ENCODE peak calls at places on chromosomes 2 and 18, in five cellular contexts. K, I, Y, M and L are unnamed samples.

GRCh38 chr2:180385601-180386201 is 378.6 kb upstream of the CWC22 start:
- DNase-seq in K (no peak), Y (no peak), I (no peak), M (no peak), L (no peak)

GRCh38 chr2:172288603-172289002 is 138.8 kb upstream of the ITGA6 start:
- DNase-seq in M (no peak), K (peak; percentile 24), I (no peak), Y (no peak), L (no peak)

GRCh38 chr2:45892236-45892701 is 240.8 kb downstream of the PRKCE start:
- DNase-seq in Y (no peak), K (peak; percentile 30), M (peak; percentile 74), I (no peak), L (no peak)

GRCh38 chr2:191369034-191369433 is 123.8 kb downstream of the MYO1B start:
- DNase-seq in K (peak; percentile 50), I (no peak), M (no peak), Y (no peak), L (no peak)

GRCh38 chr18:50880108-50880465 is 1.2 kb downstream of the ME2 start:
- DNase-seq in M (no peak), I (no peak), K (no peak), Y (no peak), L (no peak)

GRCh38 chr2:233007270-233007669 is 5.8 kb downstream of the NGEF start:
- DNase-seq in I (no peak), M (no peak), K (no peak), Y (no peak), L (no peak)

GRCh38 chr2:24511894-24512293 is 20.8 kb downstream of the NCOA1 start:
- DNase-seq in Y (no peak), M (no peak), I (no peak), K (no peak), L (no peak)

GRCh38 chr2:112791693-112792230 is 7.5 kb upstream of the IL1A start:
- DNase-seq in Y (no peak), M (no peak), K (no peak), I (no peak), L (no peak)

GRCh38 chr2:131055169-131056065 is 37.8 kb downstream of the FAM168B start:
- DNase-seq in M (no peak), K (no peak), I (no peak), Y (peak; percentile 5), L (peak; percentile 61)

GRCh38 chr2:240402566-240403295 is 32.7 kb upstream of the GPC1 start:
- DNase-seq in I (no peak), K (no peak), Y (no peak), M (no peak), L (no peak)

GRCh38 chr2:151138507-151138906 is 123.2 kb downstream of the RBM43 start:
- DNase-seq in Y (no peak), M (no peak), K (no peak), I (no peak), L (no peak)

GRCh38 chr18:5891361-5892215 is 3.7 kb downstream of the TMEM200C start:
- DNase-seq in Y (no peak), K (no peak), I (no peak), M (no peak), L (no peak)

GRCh38 chr18:58848685-58849084 is 16.0 kb upstream of the ZNF532 start:
- DNase-seq in I (no peak), M (no peak), Y (no peak), K (no peak), L (no peak)

GRCh38 chr18:42929857-42930256 is 185.6 kb downstream of the RIT2 start:
- DNase-seq in I (no peak), Y (no peak), M (no peak), K (peak; percentile 53), L (no peak)

GRCh38 chr2:83103602-83104001 is 1355.5 kb downstream of the SUCLG1 start:
- DNase-seq in K (no peak), Y (no peak), I (no peak), M (no peak), L (no peak)

GRCh38 chr2:240277073-240277806 is 136.8 kb upstream of the OTOS start:
- DNase-seq in M (peak; percentile 49), Y (peak; percentile 91), K (no peak), I (no peak), L (no peak)

GRCh38 chr2:96822786-96823185 is 6.7 kb downstream of the CNNM3 start:
- DNase-seq in K (no peak), Y (no peak), I (no peak), M (no peak), L (no peak)

GRCh38 chr2:154689158-154689557 is 9.3 kb upstream of the KCNJ3 start:
- DNase-seq in K (no peak), Y (no peak), I (no peak), M (no peak), L (no peak)

GRCh38 chr18:60113396-60113795 is 213.6 kb downstream of the PMAIP1 start:
- DNase-seq in K (no peak), I (no peak), Y (no peak), M (no peak), L (no peak)

GRCh38 chr18:31648458-31648857 is 35.9 kb downstream of the B4GALT6 start:
- DNase-seq in K (no peak), Y (peak; percentile 27), M (no peak), I (no peak), L (no peak)

GRCh38 chr18:31647354-31647753 is 37.0 kb downstream of the B4GALT6 start:
- DNase-seq in Y (no peak), M (no peak), I (no peak), K (no peak), L (no peak)

GRCh38 chr18:31645411-31645810 is 39.0 kb downstream of the B4GALT6 start:
- DNase-seq in Y (no peak), I (no peak), M (no peak), K (no peak), L (no peak)

GRCh38 chr18:31646332-31646822 is 38.0 kb downstream of the B4GALT6 start:
- DNase-seq in Y (no peak), M (no peak), K (no peak), I (no peak), L (no peak)

DNA sequence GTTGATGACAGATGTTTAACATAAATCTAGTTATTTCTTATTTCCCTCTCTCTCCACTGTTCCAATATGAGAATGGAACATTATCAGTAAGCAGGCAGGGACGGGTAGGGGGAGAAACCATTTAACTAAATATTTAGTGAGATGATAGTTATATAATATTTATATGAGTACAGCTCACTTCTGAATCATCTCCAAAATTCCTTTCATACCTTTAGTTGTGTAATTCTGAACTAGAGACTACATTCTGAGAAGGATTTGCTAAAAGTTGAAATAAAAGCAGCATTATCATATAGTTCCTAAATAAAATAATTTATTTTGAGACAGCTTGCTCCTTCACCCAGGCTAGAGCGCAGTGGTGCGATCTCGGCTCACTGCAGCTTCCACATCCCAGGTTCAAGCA is 41.4 kb downstream of the B4GALT6 start:
- DNase-seq in I (no peak), M (no peak), K (no peak), Y (no peak), L (no peak)
- H3K27ac ChIP-seq in I (no peak overlapping the region), M (no peak overlapping the region), K (no peak overlapping the region), Y (no peak overlapping the region), L (no peak overlapping the region)

DNA sequence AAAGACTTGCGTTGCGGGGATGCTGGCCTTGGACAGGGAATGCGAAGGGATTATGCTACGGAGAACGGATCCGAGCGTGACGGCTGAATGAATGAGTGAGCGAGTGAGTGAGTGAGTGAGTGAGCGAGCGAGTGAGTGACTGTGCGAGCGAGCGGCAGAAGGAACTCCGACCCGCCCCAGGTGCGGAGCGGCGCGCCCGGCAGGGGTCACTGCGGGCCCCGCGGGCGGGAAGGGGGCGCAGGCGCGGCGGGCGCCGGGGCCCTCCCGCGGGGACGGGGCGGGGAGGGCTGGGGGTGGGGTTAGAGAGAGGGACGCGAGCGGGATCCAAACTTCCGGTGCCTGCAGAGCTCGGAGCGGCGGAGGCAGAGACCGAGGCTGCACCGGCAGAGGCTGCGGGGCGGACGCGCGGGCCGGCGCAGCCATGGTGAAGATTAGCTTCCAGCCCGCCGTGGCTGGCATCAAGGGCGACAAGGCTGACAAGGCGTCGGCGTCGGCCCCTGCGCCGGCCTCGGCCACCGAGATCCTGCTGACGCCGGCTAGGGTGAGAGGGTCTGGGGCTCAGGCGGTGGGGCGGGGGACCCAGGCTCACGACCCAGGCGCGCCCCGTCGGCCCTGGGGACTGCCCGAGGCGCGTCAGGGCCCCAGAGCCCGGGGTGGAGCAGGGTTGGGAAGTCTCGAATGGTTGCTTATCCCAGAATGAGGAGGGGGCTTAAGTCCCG is at the start of gene ITM2C:
- DNase-seq in I (peak; percentile 76), K (peak; percentile 76), M (no peak), Y (peak; percentile 55), L (no peak)
- H3K27ac ChIP-seq in I (peak within 1 kb of the TSS; percentile 79), K (no peak within 1 kb of the TSS), M (peak within 1 kb of the TSS; percentile 7), Y (peak within 1 kb of the TSS; percentile 56), L (peak within 1 kb of the TSS; percentile 38)

GRCh38 chr2:236579746-236580315 is 10.2 kb downstream of the ACKR3 start:
- DNase-seq in I (no peak), Y (no peak), K (no peak), M (no peak), L (no peak)

GRCh38 chr2:236578980-236579745 is 9.5 kb downstream of the ACKR3 start:
- DNase-seq in K (no peak), Y (no peak), I (no peak), M (no peak), L (no peak)

GRCh38 chr2:236577481-236578410 is 8.1 kb downstream of the ACKR3 start:
- DNase-seq in Y (no peak), M (no peak), I (no peak), K (no peak), L (no peak)

GRCh38 chr2:236576978-236577377 is 7.4 kb downstream of the ACKR3 start:
- DNase-seq in I (no peak), Y (no peak), K (no peak), M (no peak), L (no peak)

GRCh38 chr2:236578411-236578846 is 8.8 kb downstream of the ACKR3 start:
- DNase-seq in K (no peak), I (no peak), Y (no peak), M (no peak), L (no peak)
- H3K27ac ChIP-seq in K (no peak overlapping the region), I (no peak overlapping the region), Y (no peak overlapping the region), M (no peak overlapping the region), L (peak overlapping the region; percentile 66)

GRCh38 chr2:174600349-174600748 is 2.7 kb upstream of the WIPF1 start:
- DNase-seq in K (no peak), M (no peak), Y (no peak), I (no peak), L (no peak)

GRCh38 chr2:174602741-174603140 is 5.1 kb upstream of the WIPF1 start:
- DNase-seq in Y (no peak), K (no peak), M (no peak), I (no peak), L (no peak)

GRCh38 chr2:174597347-174598047 is at the start of gene WIPF1:
- DNase-seq in Y (peak; percentile 56), M (no peak), I (no peak), K (no peak), L (no peak)

GRCh38 chr2:174596994-174597346 is 634 bp downstream of the WIPF1 start:
- DNase-seq in M (no peak), Y (no peak), I (no peak), K (no peak), L (no peak)

GRCh38 chr2:174599310-174599941 is 1.8 kb upstream of the WIPF1 start:
- DNase-seq in K (no peak), I (no peak), Y (no peak), M (no peak), L (no peak)
- H3K27ac ChIP-seq in K (no peak overlapping the region), I (no peak overlapping the region), Y (peak overlapping the region; percentile 59), M (peak overlapping the region; percentile 80), L (peak overlapping the region; percentile 8)

DNA sequence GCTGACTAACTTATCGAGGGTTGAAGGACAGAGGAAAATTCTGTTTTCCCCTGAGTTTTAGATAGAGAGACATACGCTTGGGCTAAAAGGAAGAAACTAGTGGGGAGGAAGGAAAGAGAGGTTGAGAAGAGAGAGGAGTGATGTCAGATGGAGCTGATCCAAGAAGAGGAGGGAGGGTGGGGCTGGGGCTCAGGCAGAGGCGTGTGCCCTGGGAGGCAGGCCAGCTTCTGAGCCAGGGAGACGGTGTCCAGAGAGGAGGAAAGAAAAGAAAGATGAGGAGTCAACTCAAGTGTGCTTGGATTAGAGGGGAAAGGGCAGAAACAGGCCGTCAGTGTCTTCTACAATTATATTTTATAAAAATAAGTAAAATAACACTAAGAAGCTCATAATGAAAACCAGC is 56.2 kb downstream of the EMILIN2 start:
- DNase-seq in M (no peak), K (peak; percentile 34), Y (peak; percentile 79), I (no peak), L (peak; percentile 39)
- H3K27ac ChIP-seq in M (no peak overlapping the region), K (no peak overlapping the region), Y (no peak overlapping the region), I (no peak overlapping the region), L (peak overlapping the region; percentile 44)